ENCODE peak calls at places on chromosomes 6 and 20, in five cellular contexts. I, G, M, T and C are unnamed samples.

GRCh38 chr20:56760610-56761009 is 131.5 kb downstream of the TFAP2C start:
- DNase-seq in I (no peak), G (no peak), M (no peak), T (no peak), C (no peak)

GRCh38 chr6:80154160-80154559 is 47.7 kb downstream of the BCKDHB start:
- DNase-seq in I (no peak), G (no peak), M (no peak), T (no peak), C (no peak)

GRCh38 chr6:686528-686927 is 6.4 kb downstream of the EXOC2 start:
- DNase-seq in I (no peak), G (no peak), M (no peak), T (no peak), C (no peak)

GRCh38 chr6:137736919-137737318 is 130.1 kb upstream of the TNFAIP3 start:
- DNase-seq in I (no peak), G (no peak), M (no peak), T (no peak), C (no peak)

GRCh38 chr6:41653642-41654432 is 15.6 kb downstream of the MDFI start:
- DNase-seq in I (no peak), G (no peak), M (no peak), T (no peak), C (no peak)

GRCh38 chr6:14211596-14211961 is 94.0 kb downstream of the CD83 start:
- DNase-seq in I (peak; percentile 65), G (peak; percentile 23), M (peak; percentile 75), T (peak; percentile 62), C (peak; percentile 11)

GRCh38 chr6:123091091-123091895 is 95.3 kb downstream of the CLVS2 start:
- DNase-seq in I (peak; percentile 50), G (peak; percentile 76), M (no peak), T (no peak), C (peak; percentile 70)

GRCh38 chr6:3732345-3733141 is 19.0 kb downstream of the PXDC1 start:
- DNase-seq in I (peak; percentile 87), G (peak; percentile 90), M (peak; percentile 83), T (peak; percentile 72), C (peak; percentile 66)

GRCh38 chr6:2760882-2761842 is 4.0 kb upstream of the WRNIP1 start:
- DNase-seq in I (no peak), G (no peak), M (no peak), T (no peak), C (no peak)

GRCh38 chr6:52352239-52353008 is 9.5 kb upstream of the PAQR8 start:
- DNase-seq in I (no peak), G (peak; percentile 96), M (peak; percentile 67), T (no peak), C (no peak)

GRCh38 chr6:47669684-47670515 is 28.5 kb upstream of the ADGRF4 start:
- DNase-seq in I (no peak), G (peak; percentile 17), M (no peak), T (no peak), C (no peak)

GRCh38 chr20:11168026-11168425 is 494.2 kb upstream of the JAG1 start:
- DNase-seq in I (no peak), G (no peak), M (no peak), T (no peak), C (no peak)

GRCh38 chr6:154411076-154411475 is 54.5 kb upstream of the IPCEF1 start:
- DNase-seq in I (no peak), G (no peak), M (no peak), T (no peak), C (no peak)

GRCh38 chr6:19492631-19493030 is 344.5 kb upstream of the ID4 start:
- DNase-seq in I (no peak), G (no peak), M (no peak), T (no peak), C (no peak)

GRCh38 chr20:9160760-9161159 is 91.9 kb downstream of the PLCB4 start:
- DNase-seq in I (no peak), G (no peak), M (no peak), T (no peak), C (no peak)

GRCh38 chr20:25177890-25178321 is 17.6 kb upstream of the ENTPD6 start:
- DNase-seq in I (no peak), G (no peak), M (peak; percentile 67), T (no peak), C (no peak)

GRCh38 chr6:132604635-132605150 is 15.2 kb upstream of the TAAR5 start:
- DNase-seq in I (no peak), G (no peak), M (no peak), T (no peak), C (no peak)

GRCh38 chr6:133502451-133503259 is 261.5 kb downstream of the EYA4 start:
- DNase-seq in I (peak; percentile 58), G (peak; percentile 91), M (no peak), T (no peak), C (peak; percentile 58)

GRCh38 chr6:31569861-31570536 is 2.1 kb upstream of the LTA start:
- DNase-seq in I (no peak), G (no peak), M (no peak), T (no peak), C (no peak)

GRCh38 chr6:18262812-18263560 is 1.3 kb downstream of the DEK start:
- DNase-seq in I (no peak), G (no peak), M (no peak), T (no peak), C (no peak)

GRCh38 chr6:89693207-89693606 is 54.7 kb upstream of the LYRM2 start:
- DNase-seq in I (no peak), G (no peak), M (no peak), T (no peak), C (no peak)
- H3K36me3 ChIP-seq in I (peaks cover 2% of the 10 kb centered on the region), G (peaks cover 51% of the 10 kb centered on the region), M (peaks cover 97% of the 10 kb centered on the region), T (no peaks in the 10 kb centered on the region), C (peaks cover 2% of the 10 kb centered on the region)

DNA sequence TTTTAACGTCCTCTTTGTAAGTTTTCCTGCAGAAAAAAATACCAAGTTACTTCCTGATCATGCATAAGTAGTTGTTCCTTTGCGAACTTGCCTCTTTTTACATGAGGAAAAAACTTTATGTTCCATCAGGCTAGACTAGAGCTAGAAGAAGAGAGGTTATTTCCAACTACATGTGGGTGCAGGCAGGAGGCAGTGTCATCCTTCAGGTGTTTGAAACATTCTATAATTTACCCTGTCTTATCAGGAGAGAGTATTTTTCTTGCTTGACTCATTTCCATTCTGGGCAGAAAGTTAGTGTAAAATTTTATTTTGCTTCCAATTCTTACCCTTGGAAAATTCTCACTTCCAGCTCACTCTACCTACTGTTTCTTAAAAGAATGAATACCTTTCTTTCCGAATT is 28.5 kb upstream of the EPHA7 start:
- DNase-seq in I (no peak), G (peak; percentile 15), M (no peak), T (no peak), C (no peak)
- TF ChIP-seq CTCF in I (no peak), G (peak; percentile 10), M (no peak), T (no peak), C (no peak)

GRCh38 chr20:32463642-32464400 is 105.7 kb downstream of the ASXL1 start:
- DNase-seq in I (no peak), G (no peak), M (no peak), T (no peak), C (no peak)

GRCh38 chr20:32466739-32467505 is 108.8 kb downstream of the ASXL1 start:
- DNase-seq in I (peak; percentile 31), G (no peak), M (no peak), T (no peak), C (no peak)

GRCh38 chr20:32462900-32463641 is 104.9 kb downstream of the ASXL1 start:
- DNase-seq in I (no peak), G (no peak), M (no peak), T (no peak), C (no peak)

GRCh38 chr20:32465092-32465900 is 107.2 kb downstream of the ASXL1 start:
- DNase-seq in I (peak; percentile 73), G (peak; percentile 88), M (peak; percentile 88), T (peak; percentile 67), C (no peak)

GRCh38 chr20:32464401-32465091 is 106.4 kb downstream of the ASXL1 start:
- DNase-seq in I (peak; percentile 37), G (no peak), M (no peak), T (no peak), C (no peak)
- H3K27ac ChIP-seq in I (no peak overlapping the region), G (peak overlapping the region; percentile 87), M (no peak overlapping the region), T (no peak overlapping the region), C (no peak overlapping the region)

DNA sequence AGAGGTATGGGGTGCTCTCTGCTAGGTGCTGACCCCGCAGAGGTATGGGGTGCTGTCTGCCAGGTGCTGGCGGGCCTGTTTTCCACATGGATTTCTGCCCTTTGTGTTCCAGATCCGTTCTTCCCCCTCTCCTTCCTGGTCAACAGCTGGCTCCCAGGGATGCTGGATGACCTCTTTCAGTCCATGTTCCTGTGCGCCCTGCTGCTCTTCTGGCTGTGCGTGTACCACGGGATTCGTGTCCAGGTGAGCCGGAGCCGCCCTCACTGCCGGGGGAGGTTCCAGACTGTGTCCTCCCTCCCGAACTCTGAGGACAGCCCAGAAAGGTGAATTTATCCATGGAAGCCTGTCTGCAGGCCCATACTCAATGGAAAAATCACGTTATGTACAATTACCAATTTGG is 36.3 kb downstream of the DYNLT1 start:
- DNase-seq in I (no peak), G (no peak), M (no peak), T (no peak), C (no peak)
- H3K36me3 ChIP-seq in I (peaks cover 14% of the 10 kb centered on the region), G (peaks cover 52% of the 10 kb centered on the region), M (peaks cover 60% of the 10 kb centered on the region), T (no peaks in the 10 kb centered on the region), C (no peaks in the 10 kb centered on the region)

GRCh38 chr20:44691424-44692423 is 23.4 kb upstream of the CCN5 start:
- DNase-seq in I (peak; percentile 88), G (no peak), M (peak; percentile 73), T (peak; percentile 79), C (peak; percentile 81)

GRCh38 chr20:44689809-44690208 is 25.4 kb upstream of the CCN5 start:
- DNase-seq in I (no peak), G (no peak), M (no peak), T (no peak), C (no peak)

GRCh38 chr20:44690781-44691423 is 24.3 kb upstream of the CCN5 start:
- DNase-seq in I (no peak), G (no peak), M (no peak), T (no peak), C (peak; percentile 47)

GRCh38 chr20:44686934-44687333 is 28.2 kb upstream of the CCN5 start:
- DNase-seq in I (no peak), G (no peak), M (no peak), T (no peak), C (no peak)

GRCh38 chr20:44688053-44688625 is 27.0 kb upstream of the CCN5 start:
- DNase-seq in I (no peak), G (no peak), M (no peak), T (no peak), C (no peak)
- TF ChIP-seq CTCF in I (no peak), G (no peak), M (no peak), T (no peak), C (no peak)

DNA sequence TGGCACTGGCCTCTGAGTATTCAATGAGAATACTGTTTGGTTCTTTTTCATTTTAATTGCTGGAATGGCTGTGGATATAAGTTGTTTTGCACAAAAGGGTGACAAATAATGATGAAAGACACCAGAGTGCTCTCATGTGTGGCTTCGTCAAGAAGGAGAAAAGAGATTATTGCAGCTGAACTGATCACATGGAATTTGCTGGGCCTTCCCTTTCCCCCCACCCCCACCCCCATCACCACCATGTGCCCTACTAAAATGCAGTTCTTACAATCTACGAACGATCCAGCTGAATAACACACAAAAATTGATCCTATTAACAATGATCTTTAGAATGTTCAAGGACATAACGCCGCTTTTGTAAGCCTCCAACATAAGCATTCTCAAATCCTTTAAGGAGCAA is 195.1 kb upstream of the POU3F2 start:
- DNase-seq in I (no peak), G (no peak), M (no peak), T (no peak), C (no peak)
- H3K27ac ChIP-seq in I (no peak overlapping the region), G (no peak overlapping the region), M (no peak overlapping the region), T (no peak overlapping the region), C (no peak overlapping the region)